ENCODE peak calls at places on chromosomes 16 and 17, in seven cellular contexts. P is endodermal cell, B is body of pancreas, D is fibroblast of mammary gland, Y is heart right ventricle, O is mesothelial cell of epicardium, R is fibroblast of lung. S is an unnamed sample.

GRCh38 chr17:1779571-1780074 is 17.8 kb downstream of the SERPINF1 start:
- DNase-seq in P (no peak), B (peak), D (peak), Y (peak), O (peak), R (peak), S (peak)

GRCh38 chr16:49548571-49548970 is 175.0 kb downstream of the C16orf78 start:
- DNase-seq in P (no peak), B (no peak), D (no peak), Y (no peak), O (no peak), R (no peak), S (no peak)

GRCh38 chr17:82931696-82932060 is 91.9 kb upstream of the ZNF750 start:
- DNase-seq in P (no peak), B (peak), D (peak), Y (peak), O (no peak), R (peak), S (peak)

GRCh38 chr17:7435676-7436555 is 681 bp downstream of the TMEM102 start:
- DNase-seq in P (peak), B (peak), D (no peak), Y (no peak), O (peak), R (no peak), S (no peak)

GRCh38 chr17:81064746-81065475 is 30.0 kb downstream of the BAIAP2 start:
- DNase-seq in P (peak), B (no peak), D (peak), Y (peak), O (no peak), R (no peak), S (no peak)

GRCh38 chr16:49463529-49463928 is 89.9 kb downstream of the C16orf78 start:
- DNase-seq in P (peak), B (peak), D (no peak), Y (no peak), O (peak), R (no peak), S (peak)

GRCh38 chr16:79612207-79612606 is 11.7 kb upstream of the MAF start:
- DNase-seq in P (no peak), B (no peak), D (peak), Y (no peak), O (no peak), R (peak), S (no peak)

GRCh38 chr17:45143101-45143670 is 5.1 kb upstream of the HEXIM1 start:
- DNase-seq in P (peak), B (no peak), D (no peak), Y (no peak), O (no peak), R (no peak), S (no peak)

GRCh38 chr16:57797526-57798266 is 4.6 kb downstream of the KIFC3 start:
- DNase-seq in P (peak), B (peak), D (no peak), Y (no peak), O (peak), R (no peak), S (no peak)

GRCh38 chr16:25838724-25839186 is 147.0 kb downstream of the HS3ST4 start:
- DNase-seq in P (peak), B (peak), D (peak), Y (peak), O (peak), R (peak), S (no peak)

GRCh38 chr16:85474808-85475207 is 138.3 kb upstream of the GSE1 start:
- DNase-seq in P (no peak), B (no peak), D (no peak), Y (no peak), O (no peak), R (no peak), S (no peak)

GRCh38 chr16:79284760-79285159 is 315.8 kb downstream of the MAF start:
- DNase-seq in P (no peak), B (no peak), D (no peak), Y (peak), O (no peak), R (no peak), S (no peak)

GRCh38 chr16:68235105-68235881 is 634 bp downstream of the ESRP2 start:
- DNase-seq in P (peak), B (peak), D (no peak), Y (no peak), O (peak), R (no peak), S (peak)

GRCh38 chr17:73400915-73401545 is 89.2 kb upstream of the CDC42EP4 start:
- DNase-seq in P (no peak), B (no peak), D (no peak), Y (no peak), O (no peak), R (no peak), S (no peak)

GRCh38 chr17:64003526-64004121 is 5.5 kb downstream of the PRR29 start:
- DNase-seq in P (peak), B (no peak), D (no peak), Y (no peak), O (no peak), R (no peak), S (peak)

GRCh38 chr16:52383071-52383470 is 163.9 kb downstream of the TOX3 start:
- DNase-seq in P (no peak), B (no peak), D (no peak), Y (no peak), O (no peak), R (no peak), S (no peak)

GRCh38 chr16:79721186-79721745 is 120.7 kb upstream of the MAF start:
- DNase-seq in P (no peak), B (no peak), D (peak), Y (no peak), O (no peak), R (peak), S (no peak)

GRCh38 chr16:89070590-89070989 is 23.1 kb upstream of the ACSF3 start:
- DNase-seq in P (no peak), B (no peak), D (no peak), Y (no peak), O (no peak), R (no peak), S (no peak)

GRCh38 chr16:87701505-87701921 is 64.3 kb downstream of the KLHDC4 start:
- DNase-seq in P (no peak), B (no peak), D (no peak), Y (no peak), O (no peak), R (no peak), S (no peak)
- TF ChIP-seq CTCF in P (no peak), B (no peak), D (no peak), Y (no peak), O (no peak), R (no peak), S (no peak)

GRCh38 chr17:42441717-42442565 is 16.7 kb upstream of the ATP6V0A1 start:
- DNase-seq in P (peak), B (no peak), D (no peak), Y (no peak), O (no peak), R (no peak), S (no peak)

GRCh38 chr17:42436401-42436800 is 13.3 kb upstream of the CAVIN1 start:
- DNase-seq in P (peak), B (no peak), D (peak), Y (peak), O (no peak), R (peak), S (peak)

DNA sequence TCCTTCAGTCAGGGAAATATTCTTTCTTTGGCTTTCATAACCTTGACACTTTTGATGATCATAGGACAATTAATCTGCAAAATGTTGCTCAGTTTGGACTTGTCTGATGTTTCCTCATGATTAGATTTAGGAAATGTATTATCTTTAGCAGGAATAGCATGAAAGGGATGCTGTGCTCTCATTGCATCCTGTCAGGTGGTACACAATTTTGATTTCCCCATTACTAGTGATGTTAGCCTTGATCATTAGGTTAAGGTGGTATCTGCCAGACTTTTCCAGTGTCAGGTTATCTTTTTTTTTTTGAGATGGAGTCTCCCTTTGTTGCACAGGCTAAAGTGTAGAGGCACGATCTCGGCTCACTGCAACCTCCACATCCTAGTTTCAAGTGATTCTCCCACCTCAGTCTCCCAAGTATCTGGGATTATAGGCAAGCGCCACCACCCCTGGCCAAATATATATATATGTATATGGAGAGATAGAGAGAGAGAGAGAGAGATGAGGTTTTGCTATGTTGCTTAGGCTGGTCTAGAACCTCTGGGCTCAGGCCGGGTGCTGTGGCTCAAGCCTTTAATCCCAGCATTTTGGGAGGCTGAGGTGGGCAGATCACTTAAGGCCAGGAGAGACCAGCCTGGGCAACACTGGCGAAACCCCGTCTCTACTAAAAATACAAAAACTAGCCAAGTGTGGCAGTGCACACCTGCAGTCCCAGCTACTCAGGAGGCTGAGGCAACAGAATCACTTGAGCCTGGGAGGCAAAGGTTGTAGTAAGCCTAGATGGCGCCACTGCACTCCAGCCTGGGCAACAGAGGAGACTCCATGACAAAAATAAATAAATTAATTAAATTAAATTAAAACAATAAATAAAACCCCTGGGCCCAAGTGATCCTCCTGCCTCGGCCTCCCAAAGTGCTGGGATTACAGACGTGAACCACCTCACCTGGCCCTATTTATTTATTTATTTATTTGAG is 15.8 kb upstream of the CAVIN1 start:
- DNase-seq in P (peak), B (peak), D (peak), Y (no peak), O (no peak), R (no peak), S (no peak)
- TF ChIP-seq CTCF in P (peak), B (peak), D (peak), Y (peak), O (no peak), R (peak), S (no peak)

DNA sequence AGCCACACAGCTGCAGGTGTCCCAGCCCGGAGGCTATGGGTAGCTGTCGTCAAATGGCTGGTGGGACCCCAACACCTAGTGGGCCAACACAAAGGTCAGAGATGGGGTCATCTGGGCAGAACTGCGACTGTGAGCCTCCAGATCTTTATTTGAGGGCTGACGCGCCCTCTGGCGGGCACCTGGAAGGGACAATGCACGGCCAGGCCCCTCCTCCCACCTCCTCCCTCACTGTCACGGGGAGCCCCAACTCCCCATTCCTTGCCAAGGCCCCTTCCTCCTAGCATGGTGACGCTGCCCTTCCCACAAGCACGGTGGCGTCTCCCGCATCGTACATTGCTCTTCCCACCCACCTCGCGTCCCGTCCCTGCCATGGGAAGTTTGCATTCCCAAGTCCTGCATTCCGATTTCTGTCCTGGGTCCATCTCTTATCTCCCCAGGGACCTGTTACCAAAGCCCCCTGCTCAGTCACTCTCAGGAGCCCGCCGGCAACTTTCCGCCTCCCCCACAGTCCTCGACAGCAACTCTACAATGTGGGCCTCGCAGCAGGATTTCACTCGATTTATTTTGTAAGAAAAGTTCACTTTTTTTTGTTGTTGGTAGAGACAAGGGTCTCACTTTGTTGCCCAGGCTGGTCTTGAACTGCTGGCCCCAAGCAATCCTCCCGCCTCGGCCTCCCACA is 1.0 kb downstream of the TLE7 start:
- DNase-seq in P (peak), B (no peak), D (no peak), Y (no peak), O (no peak), R (no peak), S (no peak)
- TF ChIP-seq CTCF in P (peak), B (no peak), D (no peak), Y (no peak), O (no peak), R (no peak), S (no peak)

DNA sequence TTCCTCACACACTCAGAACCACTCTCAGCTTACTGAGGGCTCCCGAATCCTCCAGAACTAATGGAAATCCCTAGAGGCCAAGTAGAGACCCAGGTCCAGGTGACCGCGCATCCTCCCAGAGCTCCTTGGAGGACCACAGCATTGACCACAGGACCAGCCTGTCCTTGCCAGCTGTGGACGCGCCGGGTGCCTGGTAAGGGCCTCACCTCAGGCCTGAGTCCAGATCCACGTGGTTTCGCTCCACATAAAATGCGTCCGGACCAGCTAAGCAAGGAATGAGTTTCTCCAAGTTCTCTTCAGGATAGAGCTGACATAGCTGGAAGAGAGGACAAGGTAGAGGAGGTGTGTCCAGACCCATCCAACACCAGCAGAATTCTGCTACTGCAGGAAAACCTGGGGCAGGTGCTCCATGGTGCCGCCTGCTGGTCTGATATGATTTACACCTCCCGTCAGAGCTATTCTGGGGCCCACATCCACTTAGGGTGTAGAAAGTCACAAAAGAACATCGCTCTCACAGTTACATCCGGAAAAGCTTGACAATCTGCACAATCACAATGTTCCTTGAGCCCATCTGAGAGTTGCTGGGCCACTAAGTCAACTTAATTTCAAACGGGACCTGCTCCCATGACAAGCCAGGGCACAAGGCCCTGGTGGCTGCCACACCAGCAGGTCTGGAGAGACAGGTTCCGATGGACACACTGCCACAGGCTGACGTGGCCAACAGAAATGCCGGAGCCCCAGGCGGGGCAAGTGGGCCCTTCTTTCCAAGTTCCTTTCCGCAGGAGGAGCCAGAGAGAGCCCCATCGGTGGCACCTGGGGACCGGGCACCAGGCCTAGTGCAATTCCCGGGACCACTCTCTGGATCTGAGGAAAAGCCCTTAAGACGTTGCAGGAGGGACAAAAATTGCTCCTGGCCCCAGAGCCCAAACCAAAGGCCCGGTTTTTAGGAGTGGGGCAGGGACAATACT is 28.5 kb downstream of the MAP1LC3B start:
- DNase-seq in P (no peak), B (no peak), D (no peak), Y (no peak), O (no peak), R (no peak), S (peak)
- TF ChIP-seq CTCF in P (peak), B (no peak), D (no peak), Y (no peak), O (no peak), R (no peak), S (no peak)

DNA sequence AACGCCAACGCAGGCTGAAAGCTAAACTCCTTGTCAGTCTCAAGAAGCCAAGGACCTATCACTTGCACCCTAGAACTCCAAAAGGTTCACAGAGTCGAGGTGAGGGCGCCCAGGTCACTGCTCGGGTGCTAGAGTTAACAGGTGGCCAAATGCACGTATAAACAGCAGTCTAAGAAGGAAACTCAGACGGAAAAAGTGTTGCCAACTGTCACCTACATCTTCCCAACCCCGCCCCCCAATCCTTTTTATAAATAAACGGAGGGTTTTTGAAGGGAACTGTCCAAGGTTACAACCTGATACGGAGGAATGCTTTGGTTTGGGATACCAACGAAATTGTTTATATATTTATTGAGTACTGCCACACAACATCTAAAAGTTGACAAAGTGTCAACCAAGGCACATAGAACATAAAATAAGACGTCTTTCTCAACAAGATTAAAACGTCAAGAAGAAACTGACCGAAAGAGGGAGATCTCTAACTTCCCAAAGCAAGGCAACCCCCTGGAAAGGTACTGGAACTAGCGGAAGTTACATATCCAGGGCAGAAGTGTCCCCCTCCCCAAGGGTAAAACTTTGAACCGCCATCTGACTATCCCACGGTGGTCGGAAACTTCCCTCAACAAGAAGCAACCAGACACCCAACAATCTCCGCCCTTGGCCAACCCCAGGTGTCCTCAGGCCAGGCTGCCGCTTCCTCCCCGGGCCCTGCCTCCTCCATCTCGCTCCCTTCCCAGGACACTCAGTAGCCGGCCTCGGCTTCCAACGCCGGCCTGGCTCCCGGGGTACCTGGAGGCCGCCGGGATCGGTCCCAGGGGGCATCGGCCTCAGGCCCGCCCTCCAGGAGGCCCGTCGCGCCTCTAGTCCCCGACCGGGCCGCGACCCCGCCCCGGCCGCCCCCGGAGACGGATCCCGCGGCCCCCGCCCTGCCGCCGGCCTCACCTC is 982 bp downstream of the SPAG9 start:
- DNase-seq in P (peak), B (peak), D (peak), Y (peak), O (peak), R (peak), S (peak)
- TF ChIP-seq CTCF in P (peak), B (no peak), D (peak), Y (peak), O (no peak), R (peak), S (no peak)

GRCh38 chr17:38606646-38607611 is 1.2 kb upstream of the SRCIN1 start:
- DNase-seq in P (peak), B (peak), D (no peak), Y (peak), O (no peak), R (no peak), S (peak)

GRCh38 chr17:38603786-38604478 is 1.8 kb downstream of the SRCIN1 start:
- DNase-seq in P (no peak), B (no peak), D (no peak), Y (no peak), O (no peak), R (no peak), S (no peak)

GRCh38 chr17:38604479-38605229 is 1.1 kb downstream of the SRCIN1 start:
- DNase-seq in P (peak), B (no peak), D (no peak), Y (no peak), O (no peak), R (no peak), S (no peak)

GRCh38 chr17:38605230-38605851 is 411 bp downstream of the SRCIN1 start:
- DNase-seq in P (peak), B (no peak), D (no peak), Y (no peak), O (no peak), R (no peak), S (no peak)

DNA sequence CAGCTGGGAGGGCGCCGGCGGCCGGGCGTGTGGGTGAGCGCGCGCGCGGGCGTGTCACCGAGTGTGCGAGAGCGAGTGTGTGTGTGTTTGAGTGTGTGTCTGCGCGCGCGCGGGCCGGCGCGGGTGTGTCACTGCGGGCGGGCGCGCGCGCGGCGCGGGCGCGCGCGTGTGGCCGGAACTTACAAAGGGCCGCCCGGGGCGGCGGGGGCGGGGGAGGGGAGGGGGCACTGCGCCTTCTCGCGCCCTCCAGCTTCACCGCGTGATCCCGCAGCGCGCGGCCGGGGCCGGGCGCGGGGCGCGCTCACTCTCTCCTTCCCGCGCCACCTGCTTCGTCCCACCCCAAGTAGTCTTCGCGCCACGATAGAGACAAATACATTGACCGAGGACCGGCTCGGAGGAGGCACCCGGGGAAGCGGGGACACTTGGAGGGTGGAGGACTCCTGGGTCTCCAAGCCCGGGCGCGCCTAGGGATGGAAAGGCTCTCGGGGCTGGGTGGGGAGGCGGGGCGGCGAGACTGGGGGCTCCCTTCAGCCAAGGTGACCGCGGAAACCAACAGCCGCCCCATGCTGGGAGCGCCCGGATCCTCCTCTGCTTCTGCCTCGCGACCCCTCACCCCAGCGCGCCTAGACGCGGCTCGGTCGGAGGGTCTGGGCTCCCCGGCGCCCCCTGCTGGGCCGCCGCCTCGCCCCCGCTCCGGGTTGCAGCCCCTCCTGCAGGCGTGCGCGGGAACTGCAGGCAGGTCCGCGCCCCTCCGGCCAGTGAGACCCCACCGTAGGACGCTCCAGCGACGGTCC is at the start of gene SRCIN1:
- DNase-seq in P (peak), B (peak), D (no peak), Y (no peak), O (peak), R (no peak), S (peak)
- TF ChIP-seq CTCF in P (peak), B (peak), D (peak), Y (peak), O (peak), R (peak), S (peak)

S was measured in sigmoid colon.